ENCODE peak calls at places on chromosome 20, in five cellular contexts. One of them, this sample, is unnamed.

GRCh38 chr20:48679011-48679410 is 148.8 kb downstream of the PREX1 start:
- DNase-seq in foreskin fibroblast: no peak
- DNase-seq in AG04450: no peak
- DNase-seq in GM12892: no peak
- DNase-seq in transverse colon: no peak
- DNase-seq in this sample: no peak

GRCh38 chr20:52937701-52938100 is 34.5 kb upstream of the TSHZ2 start:
- DNase-seq in GM12892: no peak
- DNase-seq in transverse colon: no peak
- DNase-seq in AG04450: no peak
- DNase-seq in foreskin fibroblast: no peak
- DNase-seq in this sample: no peak

GRCh38 chr20:47451602-47451904 is 50.1 kb upstream of the NCOA3 start:
- DNase-seq in foreskin fibroblast: no peak
- DNase-seq in transverse colon: no peak
- DNase-seq in GM12892: no peak
- DNase-seq in AG04450: no peak
- DNase-seq in this sample: no peak

GRCh38 chr20:10553326-10553984 is 118.3 kb downstream of the SLX4IP start:
- DNase-seq in GM12892: no peak
- DNase-seq in foreskin fibroblast: peak
- DNase-seq in transverse colon: peak
- DNase-seq in AG04450: peak
- DNase-seq in this sample: peak

GRCh38 chr20:15895560-15896084 is 677.6 kb downstream of the KIF16B start:
- DNase-seq in transverse colon: no peak
- DNase-seq in foreskin fibroblast: no peak
- DNase-seq in AG04450: no peak
- DNase-seq in GM12892: no peak
- DNase-seq in this sample: no peak

GRCh38 chr20:35286077-35286898 is 1.7 kb upstream of the EIF6 start:
- DNase-seq in transverse colon: no peak
- DNase-seq in GM12892: no peak
- DNase-seq in foreskin fibroblast: no peak
- DNase-seq in AG04450: no peak
- DNase-seq in this sample: no peak

GRCh38 chr20:45426621-45427020 is 10.7 kb downstream of the PIGT start:
- DNase-seq in foreskin fibroblast: no peak
- DNase-seq in transverse colon: no peak
- DNase-seq in AG04450: no peak
- DNase-seq in GM12892: no peak
- DNase-seq in this sample: no peak

GRCh38 chr20:63688234-63689045 is 8.0 kb upstream of the TNFRSF6B start:
- DNase-seq in GM12892: no peak
- DNase-seq in foreskin fibroblast: no peak
- DNase-seq in AG04450: no peak
- DNase-seq in transverse colon: no peak
- DNase-seq in this sample: no peak

GRCh38 chr20:51065615-51066014 is 42.7 kb upstream of the KCNG1 start:
- DNase-seq in GM12892: no peak
- DNase-seq in transverse colon: no peak
- DNase-seq in AG04450: no peak
- DNase-seq in foreskin fibroblast: no peak
- DNase-seq in this sample: no peak

GRCh38 chr20:48096957-48097890 is 311.9 kb upstream of the SULF2 start:
- DNase-seq in foreskin fibroblast: no peak
- DNase-seq in AG04450: no peak
- DNase-seq in GM12892: no peak
- DNase-seq in transverse colon: no peak
- DNase-seq in this sample: no peak

GRCh38 chr20:58131581-58132142 is 96.8 kb downstream of the ANKRD60 start:
- DNase-seq in GM12892: no peak
- DNase-seq in AG04450: no peak
- DNase-seq in transverse colon: no peak
- DNase-seq in foreskin fibroblast: peak
- DNase-seq in this sample: peak

GRCh38 chr20:6730929-6731328 is 36.6 kb upstream of the BMP2 start:
- DNase-seq in AG04450: no peak
- DNase-seq in GM12892: no peak
- DNase-seq in transverse colon: no peak
- DNase-seq in foreskin fibroblast: no peak
- DNase-seq in this sample: no peak

This sample was measured in ureter.